ENCODE peak calls at places on chromosomes 1 and 21, in five cellular contexts. R is NCI-H1930, W is H7, O is astrocyte of the spinal cord, S is dermis microvascular lymphatic vessel endothelial cell. D is an unnamed sample.

GRCh38 chr1:34682452-34683223 is 72.2 kb upstream of the GJB5 start:
- DNase-seq in R (no peak), W (no peak), O (no peak), S (no peak), D (no peak)

GRCh38 chr1:72892461-72892860 is 610.1 kb upstream of the NEGR1 start:
- DNase-seq in R (no peak), W (no peak), O (peak; percentile 28), S (no peak), D (no peak)

GRCh38 chr1:226679853-226680516 is 59.1 kb downstream of the ITPKB start:
- DNase-seq in R (no peak), W (peak; percentile 95), O (peak; percentile 71), S (peak; percentile 47), D (peak; percentile 95)

GRCh38 chr21:42609806-42610205 is 43.6 kb upstream of the PDE9A start:
- DNase-seq in R (no peak), W (no peak), O (no peak), S (no peak), D (no peak)

GRCh38 chr1:17280894-17281293 is 27.1 kb upstream of the PADI4 start:
- DNase-seq in R (no peak), W (no peak), O (no peak), S (no peak), D (no peak)

GRCh38 chr21:46111857-46112730 is 14.2 kb downstream of the COL6A2 start:
- DNase-seq in R (no peak), W (peak; percentile 51), O (no peak), S (no peak), D (peak; percentile 81)

GRCh38 chr1:208910161-208910560 is 666.0 kb upstream of the PLXNA2 start:
- DNase-seq in R (no peak), W (no peak), O (no peak), S (no peak), D (no peak)

GRCh38 chr1:179184403-179184802 is 45.1 kb downstream of the ABL2 start:
- DNase-seq in R (no peak), W (no peak), O (no peak), S (no peak), D (no peak)

GRCh38 chr1:93575586-93576271 is 105.9 kb downstream of the BCAR3 start:
- DNase-seq in R (no peak), W (peak; percentile 18), O (peak; percentile 35), S (no peak), D (peak; percentile 55)

GRCh38 chr1:182317489-182318180 is 74.0 kb downstream of the GLUL start:
- DNase-seq in R (no peak), W (no peak), O (no peak), S (no peak), D (no peak)

GRCh38 chr1:201468844-201469644 is at the start of gene PHLDA3:
- DNase-seq in R (peak; percentile 68), W (peak; percentile 95), O (peak; percentile 96), S (no peak), D (peak; percentile 96)

GRCh38 chr1:238196516-238196915 is 305.8 kb upstream of the ZP4 start:
- DNase-seq in R (no peak), W (no peak), O (no peak), S (no peak), D (no peak)

GRCh38 chr1:59738152-59738551 is 76.6 kb upstream of the HOOK1 start:
- DNase-seq in R (no peak), W (no peak), O (peak; percentile 90), S (no peak), D (no peak)

GRCh38 chr1:180247580-180247979 is 17.5 kb downstream of the LHX4 start:
- DNase-seq in R (no peak), W (no peak), O (no peak), S (no peak), D (no peak)

GRCh38 chr1:87902830-87903614 is 574.3 kb downstream of the LMO4 start:
- DNase-seq in R (no peak), W (no peak), O (peak; percentile 17), S (no peak), D (no peak)

GRCh38 chr1:27862671-27863551 is 9.4 kb upstream of the THEMIS2 start:
- DNase-seq in R (no peak), W (no peak), O (peak; percentile 96), S (no peak), D (peak; percentile 88)

GRCh38 chr1:19096036-19096833 is 113.8 kb downstream of the UBR4 start:
- DNase-seq in R (no peak), W (peak; percentile 48), O (no peak), S (peak; percentile 22), D (no peak)

GRCh38 chr1:52368383-52369172 is 2.6 kb upstream of the CC2D1B start:
- DNase-seq in R (peak; percentile 70), W (peak; percentile 92), O (peak; percentile 45), S (no peak), D (no peak)

GRCh38 chr1:23111600-23112535 is 56.8 kb downstream of the LUZP1 start:
- DNase-seq in R (no peak), W (no peak), O (no peak), S (no peak), D (no peak)

GRCh38 chr1:77513839-77514763 is 168.4 kb downstream of the ZZZ3 start:
- DNase-seq in R (no peak), W (no peak), O (peak; percentile 85), S (peak; percentile 59), D (no peak)

GRCh38 chr1:230002164-230002803 is 64.8 kb upstream of the GALNT2 start:
- DNase-seq in R (no peak), W (no peak), O (no peak), S (no peak), D (peak; percentile 85)

GRCh38 chr21:28113718-28114117 is 879.0 kb downstream of the LTN1 start:
- DNase-seq in R (no peak), W (no peak), O (no peak), S (no peak), D (no peak)

GRCh38 chr1:152107984-152108898 is 7.0 kb downstream of the TCHH start:
- DNase-seq in R (no peak), W (peak; percentile 30), O (peak; percentile 20), S (no peak), D (no peak)

GRCh38 chr1:48876221-48876785 is 99.6 kb upstream of the BEND5 start:
- DNase-seq in R (no peak), W (no peak), O (no peak), S (no peak), D (no peak)

GRCh38 chr1:36339215-36339614 is 15.8 kb upstream of the EVA1B start:
- DNase-seq in R (no peak), W (no peak), O (no peak), S (no peak), D (no peak)

GRCh38 chr21:37182222-37182621 is 84.9 kb downstream of the VPS26C start:
- DNase-seq in R (no peak), W (no peak), O (no peak), S (no peak), D (no peak)

GRCh38 chr1:94296018-94296417 is 58.6 kb upstream of the ARHGAP29 start:
- DNase-seq in R (no peak), W (no peak), O (peak; percentile 76), S (peak; percentile 87), D (no peak)

GRCh38 chr1:53584446-53585102 is 125.4 kb downstream of the DMRTB1 start:
- DNase-seq in R (no peak), W (no peak), O (no peak), S (no peak), D (peak; percentile 37)